ENCODE peak calls at places on chromosome 22, in nine cellular contexts. One of them, this sample, is unnamed. For H3K4me1, the result is how much of the 10 kb centered on the place peaks cover.

GRCh38 chr22:37126882-37127281 is 17.4 kb upstream of the TMPRSS6 start:
- DNase-seq in lower lobe of right lung: no peak
- DNase-seq in aorta: no peak
- DNase-seq in CD4-positive, CD25-positive, alpha-beta regulatory T cell: no peak
- DNase-seq in right lobe of liver: peak
- DNase-seq in fibroblast of lung: no peak
- DNase-seq in pancreas: no peak
- DNase-seq in stomach: no peak
- DNase-seq in spleen: no peak
- DNase-seq in this sample: peak

GRCh38 chr22:17087176-17088131 is 2.7 kb downstream of the IL17RA start:
- DNase-seq in fibroblast of lung: peak
- DNase-seq in aorta: no peak
- DNase-seq in stomach: no peak
- DNase-seq in spleen: no peak
- DNase-seq in right lobe of liver: no peak
- DNase-seq in CD4-positive, CD25-positive, alpha-beta regulatory T cell: peak
- DNase-seq in pancreas: no peak
- DNase-seq in lower lobe of right lung: no peak
- DNase-seq in this sample: peak

GRCh38 chr22:36918730-36919129 is 5.3 kb downstream of the CSF2RB start:
- DNase-seq in spleen: no peak
- DNase-seq in fibroblast of lung: no peak
- DNase-seq in lower lobe of right lung: no peak
- DNase-seq in stomach: no peak
- DNase-seq in aorta: no peak
- DNase-seq in CD4-positive, CD25-positive, alpha-beta regulatory T cell: no peak
- DNase-seq in right lobe of liver: no peak
- DNase-seq in pancreas: no peak
- DNase-seq in this sample: no peak

GRCh38 chr22:49096476-49096875 is 731.2 kb downstream of the BRD1 start:
- DNase-seq in spleen: no peak
- DNase-seq in fibroblast of lung: no peak
- DNase-seq in aorta: peak
- DNase-seq in pancreas: no peak
- DNase-seq in stomach: no peak
- DNase-seq in right lobe of liver: no peak
- DNase-seq in lower lobe of right lung: no peak
- DNase-seq in CD4-positive, CD25-positive, alpha-beta regulatory T cell: no peak
- DNase-seq in this sample: no peak

GRCh38 chr22:31490496-31490925 is 869 bp upstream of the EIF4ENIF1 start:
- DNase-seq in stomach: peak
- DNase-seq in spleen: peak
- DNase-seq in aorta: peak
- DNase-seq in pancreas: no peak
- DNase-seq in fibroblast of lung: peak
- DNase-seq in right lobe of liver: peak
- DNase-seq in CD4-positive, CD25-positive, alpha-beta regulatory T cell: peak
- DNase-seq in lower lobe of right lung: peak
- DNase-seq in this sample: peak

GRCh38 chr22:48516571-48516970 is 1311.1 kb downstream of the BRD1 start:
- DNase-seq in lower lobe of right lung: no peak
- DNase-seq in aorta: no peak
- DNase-seq in stomach: no peak
- DNase-seq in fibroblast of lung: no peak
- DNase-seq in pancreas: no peak
- DNase-seq in right lobe of liver: no peak
- DNase-seq in spleen: no peak
- DNase-seq in CD4-positive, CD25-positive, alpha-beta regulatory T cell: no peak
- DNase-seq in this sample: no peak

GRCh38 chr22:46792061-46792796 is 29.8 kb downstream of the TBC1D22A start:
- DNase-seq in pancreas: no peak
- DNase-seq in aorta: no peak
- DNase-seq in CD4-positive, CD25-positive, alpha-beta regulatory T cell: no peak
- DNase-seq in fibroblast of lung: no peak
- DNase-seq in right lobe of liver: no peak
- DNase-seq in stomach: no peak
- DNase-seq in lower lobe of right lung: no peak
- DNase-seq in spleen: peak
- DNase-seq in this sample: no peak

GRCh38 chr22:45884201-45885067 is 92.5 kb downstream of the WNT7B start:
- DNase-seq in spleen: peak
- DNase-seq in right lobe of liver: peak
- DNase-seq in aorta: peak
- DNase-seq in pancreas: peak
- DNase-seq in lower lobe of right lung: peak
- DNase-seq in CD4-positive, CD25-positive, alpha-beta regulatory T cell: no peak
- DNase-seq in stomach: no peak
- DNase-seq in fibroblast of lung: no peak
- DNase-seq in this sample: peak

GRCh38 chr22:27513021-27513420 is 288.5 kb downstream of the MN1 start:
- DNase-seq in fibroblast of lung: no peak
- DNase-seq in lower lobe of right lung: no peak
- DNase-seq in right lobe of liver: no peak
- DNase-seq in spleen: no peak
- DNase-seq in aorta: no peak
- DNase-seq in stomach: no peak
- DNase-seq in pancreas: no peak
- DNase-seq in CD4-positive, CD25-positive, alpha-beta regulatory T cell: no peak
- DNase-seq in this sample: no peak

GRCh38 chr22:36453266-36453607 is 28.2 kb downstream of the TXN2 start:
- DNase-seq in fibroblast of lung: no peak
- DNase-seq in spleen: no peak
- DNase-seq in aorta: no peak
- DNase-seq in lower lobe of right lung: no peak
- DNase-seq in pancreas: no peak
- DNase-seq in stomach: no peak
- DNase-seq in CD4-positive, CD25-positive, alpha-beta regulatory T cell: no peak
- DNase-seq in right lobe of liver: no peak
- DNase-seq in this sample: no peak

GRCh38 chr22:35102663-35103062 is 36.7 kb downstream of the ISX start:
- DNase-seq in CD4-positive, CD25-positive, alpha-beta regulatory T cell: no peak
- DNase-seq in right lobe of liver: no peak
- DNase-seq in lower lobe of right lung: peak
- DNase-seq in fibroblast of lung: no peak
- DNase-seq in stomach: no peak
- DNase-seq in pancreas: no peak
- DNase-seq in aorta: no peak
- DNase-seq in spleen: no peak
- DNase-seq in this sample: peak

GRCh38 chr22:17921871-17922821 is 102.2 kb downstream of the MICAL3 start:
- DNase-seq in lower lobe of right lung: no peak
- DNase-seq in stomach: no peak
- DNase-seq in pancreas: no peak
- DNase-seq in aorta: no peak
- DNase-seq in right lobe of liver: peak
- DNase-seq in spleen: no peak
- DNase-seq in fibroblast of lung: no peak
- DNase-seq in CD4-positive, CD25-positive, alpha-beta regulatory T cell: no peak
- DNase-seq in this sample: no peak

GRCh38 chr22:37112084-37112728 is 2.7 kb upstream of the TMPRSS6 start:
- DNase-seq in right lobe of liver: peak
- DNase-seq in stomach: no peak
- DNase-seq in spleen: no peak
- DNase-seq in pancreas: no peak
- DNase-seq in lower lobe of right lung: no peak
- DNase-seq in aorta: no peak
- DNase-seq in fibroblast of lung: no peak
- DNase-seq in CD4-positive, CD25-positive, alpha-beta regulatory T cell: no peak
- DNase-seq in this sample: no peak

DNA sequence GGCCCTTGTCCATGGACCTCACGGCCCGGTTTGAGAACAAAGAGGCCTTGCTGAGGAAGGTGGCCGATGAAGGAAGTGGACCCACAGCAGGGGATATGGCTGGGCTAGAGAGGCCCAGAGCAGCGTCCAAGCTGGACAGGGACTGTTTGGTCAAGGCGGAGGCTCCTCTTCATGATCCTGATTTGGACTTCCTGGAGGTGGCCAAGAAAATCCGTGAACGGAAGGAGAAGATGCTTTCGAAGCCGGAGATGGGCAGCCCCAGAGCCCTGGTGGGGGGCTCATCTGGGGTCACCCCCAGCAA is 76.3 kb downstream of the KIAA1671 start:
- DNase-seq in lower lobe of right lung: no peak
- DNase-seq in fibroblast of lung: no peak
- DNase-seq in stomach: no peak
- DNase-seq in pancreas: no peak
- DNase-seq in spleen: no peak
- DNase-seq in right lobe of liver: no peak
- DNase-seq in CD4-positive, CD25-positive, alpha-beta regulatory T cell: no peak
- DNase-seq in aorta: no peak
- DNase-seq in this sample: no peak
- H3K27ac ChIP-seq in lower lobe of right lung: peak
- H3K27ac ChIP-seq in fibroblast of lung: no peak
- H3K27ac ChIP-seq in stomach: peak
- H3K27ac ChIP-seq in pancreas: no peak
- H3K27ac ChIP-seq in spleen: no peak
- H3K27ac ChIP-seq in right lobe of liver: no peak
- H3K27ac ChIP-seq in CD4-positive, CD25-positive, alpha-beta regulatory T cell: no peak
- H3K27ac ChIP-seq in aorta: no peak
- H3K27ac ChIP-seq in this sample: peak

GRCh38 chr22:42315392-42315756 is 44.9 kb upstream of the TCF20 start:
- DNase-seq in spleen: no peak
- DNase-seq in right lobe of liver: no peak
- DNase-seq in CD4-positive, CD25-positive, alpha-beta regulatory T cell: no peak
- DNase-seq in pancreas: no peak
- DNase-seq in fibroblast of lung: no peak
- DNase-seq in aorta: no peak
- DNase-seq in stomach: no peak
- DNase-seq in lower lobe of right lung: no peak
- DNase-seq in this sample: no peak
- H3K4me1 ChIP-seq in spleen: under half
- H3K4me1 ChIP-seq in right lobe of liver: under half
- H3K4me1 ChIP-seq in CD4-positive, CD25-positive, alpha-beta regulatory T cell: under half
- H3K4me1 ChIP-seq in pancreas: under half
- H3K4me1 ChIP-seq in fibroblast of lung: under half
- H3K4me1 ChIP-seq in aorta: under half
- H3K4me1 ChIP-seq in stomach: half or more
- H3K4me1 ChIP-seq in lower lobe of right lung: under half
- H3K4me1 ChIP-seq in this sample: half or more

DNA sequence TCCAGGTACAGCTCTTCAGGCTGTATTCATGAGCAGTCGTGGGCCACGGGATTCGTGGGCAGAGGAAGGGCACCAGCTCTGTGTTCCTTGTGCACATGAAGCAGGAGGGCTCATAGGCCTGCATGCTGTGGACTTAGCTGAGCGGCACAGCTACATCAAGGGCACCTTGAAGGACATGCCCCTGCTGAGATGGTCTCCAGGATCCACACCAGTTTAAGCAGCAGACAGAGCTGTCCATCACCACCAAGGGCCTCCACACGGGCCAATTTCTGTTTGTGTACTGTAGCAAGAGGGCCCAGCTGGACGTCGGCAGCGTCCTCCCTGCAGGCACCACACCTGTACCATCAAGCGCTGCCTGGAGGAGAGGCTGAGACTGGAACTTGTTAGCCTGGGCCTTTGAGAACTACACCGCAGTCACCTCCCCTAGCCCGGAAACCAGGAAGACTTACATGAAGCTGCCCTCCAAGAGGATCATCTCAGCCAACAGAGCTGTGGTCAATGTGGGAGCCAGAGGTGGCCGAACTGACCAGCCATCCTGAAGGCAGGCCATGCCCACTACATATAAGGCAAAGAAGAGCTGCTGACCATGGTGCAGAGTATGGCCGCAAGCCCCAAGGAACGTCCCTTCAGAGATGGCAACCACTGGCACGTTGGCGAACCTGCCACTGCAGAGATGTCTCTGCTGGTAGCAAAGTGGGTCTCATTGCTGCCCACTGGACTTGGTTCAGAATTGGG is 32.7 kb upstream of the GNB1L start:
- DNase-seq in lower lobe of right lung: peak
- DNase-seq in right lobe of liver: peak
- DNase-seq in pancreas: peak
- DNase-seq in fibroblast of lung: no peak
- DNase-seq in CD4-positive, CD25-positive, alpha-beta regulatory T cell: no peak
- DNase-seq in aorta: peak
- DNase-seq in stomach: no peak
- DNase-seq in spleen: peak
- DNase-seq in this sample: no peak
- H3K27ac ChIP-seq in lower lobe of right lung: peak
- H3K27ac ChIP-seq in right lobe of liver: no peak
- H3K27ac ChIP-seq in pancreas: no peak
- H3K27ac ChIP-seq in fibroblast of lung: peak
- H3K27ac ChIP-seq in CD4-positive, CD25-positive, alpha-beta regulatory T cell: peak
- H3K27ac ChIP-seq in aorta: no peak
- H3K27ac ChIP-seq in stomach: peak
- H3K27ac ChIP-seq in spleen: peak
- H3K27ac ChIP-seq in this sample: no peak

GRCh38 chr22:42943981-42944380 is 71.0 kb downstream of the PACSIN2 start:
- DNase-seq in aorta: no peak
- DNase-seq in fibroblast of lung: no peak
- DNase-seq in spleen: no peak
- DNase-seq in pancreas: no peak
- DNase-seq in stomach: no peak
- DNase-seq in CD4-positive, CD25-positive, alpha-beta regulatory T cell: no peak
- DNase-seq in right lobe of liver: no peak
- DNase-seq in lower lobe of right lung: no peak
- DNase-seq in this sample: no peak

GRCh38 chr22:42945736-42946135 is 69.2 kb downstream of the PACSIN2 start:
- DNase-seq in fibroblast of lung: no peak
- DNase-seq in pancreas: no peak
- DNase-seq in CD4-positive, CD25-positive, alpha-beta regulatory T cell: no peak
- DNase-seq in right lobe of liver: no peak
- DNase-seq in lower lobe of right lung: no peak
- DNase-seq in aorta: no peak
- DNase-seq in stomach: no peak
- DNase-seq in spleen: no peak
- DNase-seq in this sample: no peak

GRCh38 chr22:42942351-42942750 is 72.6 kb downstream of the PACSIN2 start:
- DNase-seq in CD4-positive, CD25-positive, alpha-beta regulatory T cell: no peak
- DNase-seq in stomach: no peak
- DNase-seq in lower lobe of right lung: no peak
- DNase-seq in pancreas: no peak
- DNase-seq in aorta: no peak
- DNase-seq in fibroblast of lung: no peak
- DNase-seq in right lobe of liver: no peak
- DNase-seq in spleen: no peak
- DNase-seq in this sample: no peak

GRCh38 chr22:42945027-42945426 is 69.9 kb downstream of the PACSIN2 start:
- DNase-seq in right lobe of liver: no peak
- DNase-seq in stomach: no peak
- DNase-seq in fibroblast of lung: no peak
- DNase-seq in lower lobe of right lung: no peak
- DNase-seq in aorta: no peak
- DNase-seq in CD4-positive, CD25-positive, alpha-beta regulatory T cell: no peak
- DNase-seq in pancreas: no peak
- DNase-seq in spleen: no peak
- DNase-seq in this sample: no peak

DNA sequence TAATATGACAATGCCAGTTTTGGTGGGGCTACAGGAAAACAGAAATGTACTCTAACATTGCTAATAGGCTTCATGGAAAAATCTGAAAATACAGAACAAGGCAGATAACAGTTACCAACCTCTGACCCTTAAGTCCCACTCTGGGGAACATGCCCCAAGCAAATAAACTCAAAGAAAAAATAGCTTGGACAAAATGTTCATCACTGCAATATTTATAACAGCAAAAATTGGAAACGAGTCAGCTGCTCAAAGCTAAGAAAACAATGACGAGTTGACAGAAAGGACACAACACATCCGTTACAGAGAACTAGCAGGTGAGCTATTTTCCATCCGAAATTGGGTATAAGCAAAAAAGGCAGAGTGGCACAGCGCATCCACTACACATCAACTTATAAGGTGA is 70.5 kb downstream of the PACSIN2 start:
- DNase-seq in stomach: no peak
- DNase-seq in spleen: no peak
- DNase-seq in CD4-positive, CD25-positive, alpha-beta regulatory T cell: no peak
- DNase-seq in pancreas: no peak
- DNase-seq in aorta: no peak
- DNase-seq in lower lobe of right lung: no peak
- DNase-seq in fibroblast of lung: no peak
- DNase-seq in right lobe of liver: no peak
- DNase-seq in this sample: no peak
- H3K4me1 ChIP-seq in stomach: half or more
- H3K4me1 ChIP-seq in spleen: under half
- H3K4me1 ChIP-seq in CD4-positive, CD25-positive, alpha-beta regulatory T cell: under half
- H3K4me1 ChIP-seq in pancreas: half or more
- H3K4me1 ChIP-seq in aorta: under half
- H3K4me1 ChIP-seq in lower lobe of right lung: half or more
- H3K4me1 ChIP-seq in fibroblast of lung: under half
- H3K4me1 ChIP-seq in right lobe of liver: under half
- H3K4me1 ChIP-seq in this sample: under half

This sample was measured in cardiac muscle cell.